ENCODE peak calls at places on chromosomes 6 and 20, in nine cellular contexts. D is choroid plexus epithelial cell; Z is GM13976; F is CD8-positive, alpha-beta T cell; J is adrenal gland; W is body of pancreas; H is keratinocyte; L is coronary artery; P is dorsolateral prefrontal cortex. Q is an unnamed sample.

GRCh38 chr20:59095140-59095539 is 52.6 kb upstream of the PRELID3B start:
- DNase-seq in J (no peak), F (no peak), L (no peak), W (no peak), P (no peak), Z (no peak), D (no peak), H (no peak), Q (no peak)

GRCh38 chr20:19423892-19424620 is 211.6 kb downstream of the SLC24A3 start:
- DNase-seq in F (no peak), L (no peak), J (no peak), W (no peak), P (no peak), H (no peak), D (no peak), Z (no peak), Q (no peak)

GRCh38 chr20:59683181-59683580 is 78.8 kb downstream of the PHACTR3 start:
- DNase-seq in H (no peak), L (no peak), J (no peak), P (no peak), D (no peak), F (no peak), Z (no peak), W (no peak), Q (no peak)

GRCh38 chr6:136784910-136785746 is 7.1 kb downstream of the MAP3K5 start:
- DNase-seq in Z (no peak), P (no peak), F (no peak), H (no peak), J (peak), L (no peak), D (peak), W (peak), Q (no peak)

GRCh38 chr6:21393426-21394165 is 200.0 kb upstream of the SOX4 start:
- DNase-seq in F (no peak), L (no peak), J (no peak), H (no peak), W (no peak), Z (no peak), P (no peak), D (no peak), Q (no peak)

GRCh38 chr6:10451828-10452509 is 37.1 kb upstream of the TFAP2A start:
- DNase-seq in F (no peak), L (no peak), D (peak), P (no peak), H (peak), W (no peak), J (no peak), Z (no peak), Q (no peak)

GRCh38 chr20:37276494-37277252 is 12.8 kb upstream of the MANBAL start:
- DNase-seq in Z (peak), H (no peak), W (peak), D (peak), J (peak), P (no peak), F (no peak), L (no peak), Q (peak)

GRCh38 chr6:93013054-93013453 is 406.3 kb downstream of the EPHA7 start:
- DNase-seq in P (no peak), F (no peak), J (no peak), H (no peak), W (no peak), Z (no peak), L (no peak), D (no peak), Q (no peak)

GRCh38 chr6:157787080-157787479 is 36.0 kb upstream of the SNX9 start:
- DNase-seq in F (no peak), H (no peak), W (peak), L (no peak), J (no peak), P (no peak), D (peak), Z (no peak), Q (no peak)

GRCh38 chr20:45963059-45964011 is 8.7 kb downstream of the ZNF335 start:
- DNase-seq in Z (no peak), L (no peak), F (no peak), W (no peak), J (no peak), H (no peak), P (peak), D (peak), Q (no peak)

GRCh38 chr20:38125157-38126056 is 39.7 kb downstream of the TGM2 start:
- DNase-seq in H (no peak), L (peak), J (peak), Z (no peak), W (peak), F (no peak), D (peak), P (no peak), Q (no peak)

GRCh38 chr20:50655325-50655880 is 35.9 kb downstream of the RIPOR3 start:
- DNase-seq in H (no peak), L (peak), D (peak), F (no peak), P (no peak), J (no peak), Z (no peak), W (no peak), Q (peak)

GRCh38 chr6:27100921-27101320 is 146.6 kb upstream of the PRSS16 start:
- DNase-seq in Z (no peak), H (no peak), J (no peak), F (no peak), D (no peak), L (no peak), P (no peak), W (no peak), Q (no peak)

GRCh38 chr6:22582806-22583205 is 13.4 kb downstream of the HDGFL1 start:
- DNase-seq in P (no peak), L (no peak), Z (no peak), D (peak), J (no peak), W (no peak), F (no peak), H (no peak), Q (no peak)

GRCh38 chr6:31706599-31706998 is at the start of gene LY6G6F:
- DNase-seq in P (no peak), Z (no peak), F (no peak), D (no peak), H (no peak), W (no peak), L (no peak), J (no peak), Q (no peak)

GRCh38 chr6:31701666-31702420 is 1.3 kb downstream of the ABHD16A start:
- DNase-seq in H (no peak), J (no peak), W (no peak), L (no peak), F (no peak), Z (no peak), P (no peak), D (peak), Q (no peak)

GRCh38 chr6:31700716-31701401 is 2.3 kb downstream of the ABHD16A start:
- DNase-seq in F (no peak), J (no peak), H (no peak), D (no peak), W (no peak), L (no peak), P (no peak), Z (no peak), Q (no peak)

GRCh38 chr6:31702421-31702818 is 704 bp downstream of the ABHD16A start:
- DNase-seq in D (no peak), P (no peak), W (no peak), F (no peak), Z (no peak), L (no peak), J (no peak), H (no peak), Q (no peak)

DNA sequence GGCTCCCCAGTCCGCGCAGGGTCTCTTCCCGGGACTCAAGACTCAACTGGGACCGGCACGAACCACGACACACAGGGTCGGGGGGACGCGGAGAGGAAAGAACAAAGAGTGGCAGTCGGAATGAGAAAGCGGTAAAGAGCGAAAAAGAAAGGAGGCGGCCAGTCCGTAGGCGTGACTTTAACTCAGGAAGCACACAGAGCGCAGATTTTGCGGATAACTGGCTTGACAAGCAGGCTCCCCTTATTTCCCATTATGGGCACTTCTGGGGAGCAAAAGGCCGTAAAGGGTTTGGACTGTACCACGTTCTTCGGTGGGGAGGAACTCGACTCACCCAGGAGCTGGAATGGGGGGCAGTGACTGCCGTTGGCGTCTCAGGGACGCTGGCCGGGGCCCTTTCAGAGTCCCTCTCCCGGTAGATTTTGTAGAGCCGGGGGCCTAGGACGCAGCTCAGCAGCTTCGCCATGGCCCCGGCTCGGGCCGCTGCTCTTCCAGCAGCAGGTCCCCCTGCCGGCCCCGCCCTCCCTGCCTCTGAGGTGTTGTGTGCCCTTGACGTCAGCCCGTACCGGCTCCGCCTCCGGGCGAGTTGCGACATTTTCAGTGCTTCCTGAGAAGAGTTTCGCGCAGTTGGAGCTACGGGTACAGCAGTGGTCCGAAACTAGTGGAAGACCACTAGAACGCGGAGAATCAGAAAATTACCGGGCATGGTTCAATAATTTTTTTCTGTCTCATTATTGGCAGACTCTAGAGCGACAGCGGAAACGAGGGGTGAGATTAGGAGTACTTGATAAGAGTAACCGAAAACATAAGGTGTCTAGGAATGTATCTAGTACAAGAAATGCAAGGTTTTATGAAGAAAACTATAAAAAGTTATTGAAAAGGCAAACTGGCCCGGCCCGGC is at the start of gene ABHD16A:
- DNase-seq in J (peak), P (peak), D (peak), F (peak), W (peak), Z (peak), L (peak), H (peak), Q (peak)
- TF ChIP-seq CTCF in J (peak), P (no peak), D (no peak), F (no peak), W (no peak), Z (no peak), L (no peak), H (no peak), Q (no peak)

GRCh38 chr20:40939667-40940066 is 89.0 kb upstream of the TOP1 start:
- DNase-seq in H (no peak), F (no peak), D (no peak), W (no peak), P (no peak), J (no peak), L (no peak), Z (no peak), Q (no peak)

GRCh38 chr20:40933758-40934157 is 94.9 kb upstream of the TOP1 start:
- DNase-seq in J (no peak), D (no peak), L (no peak), W (no peak), F (no peak), H (no peak), Z (no peak), P (no peak), Q (no peak)

GRCh38 chr20:40942015-40942414 is 86.6 kb upstream of the TOP1 start:
- DNase-seq in L (no peak), F (no peak), P (no peak), Z (no peak), J (no peak), W (no peak), D (no peak), H (no peak), Q (no peak)

GRCh38 chr20:40941023-40941655 is 87.5 kb upstream of the TOP1 start:
- DNase-seq in H (no peak), D (peak), J (no peak), F (no peak), W (no peak), L (no peak), P (no peak), Z (no peak), Q (no peak)

GRCh38 chr20:40938020-40938419 is 90.6 kb upstream of the TOP1 start:
- DNase-seq in J (no peak), W (no peak), F (no peak), H (no peak), P (no peak), D (no peak), Z (no peak), L (no peak), Q (no peak)
- TF ChIP-seq CTCF in J (no peak), W (no peak), F (no peak), H (no peak), P (no peak), D (peak), Z (no peak), L (no peak), Q (no peak)

DNA sequence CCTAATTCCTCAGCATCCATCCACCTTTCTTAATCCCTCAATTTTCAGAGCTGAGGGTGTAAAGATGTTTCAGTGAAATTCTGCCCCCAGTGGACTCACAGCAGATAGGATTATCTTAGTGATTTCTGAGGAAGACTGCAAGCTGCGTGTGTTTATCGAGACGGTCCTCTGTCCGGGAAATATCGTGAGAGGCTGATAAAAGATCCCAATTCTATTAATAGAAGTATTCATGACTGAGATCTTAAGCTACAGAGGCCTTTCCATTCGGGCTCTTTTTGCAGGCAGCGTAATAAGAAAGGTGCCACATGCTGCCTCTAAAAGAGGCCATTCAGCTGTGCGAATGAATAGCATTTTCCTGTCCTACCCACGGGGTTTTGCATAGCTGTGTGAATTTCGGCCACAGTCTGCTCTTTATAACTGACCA is 209.0 kb downstream of the ARHGAP18 start:
- DNase-seq in J (no peak), H (no peak), F (no peak), P (no peak), D (peak), W (no peak), L (no peak), Z (no peak), Q (no peak)
- TF ChIP-seq CTCF in J (no peak), H (peak), F (no peak), P (peak), D (peak), W (no peak), L (no peak), Z (peak), Q (peak)

GRCh38 chr6:69771158-69771906 is 25.5 kb downstream of the LMBRD1 start:
- DNase-seq in W (no peak), P (peak), H (no peak), F (no peak), Z (no peak), L (no peak), J (no peak), D (peak), Q (no peak)

GRCh38 chr6:69763763-69764162 is 33.0 kb downstream of the LMBRD1 start:
- DNase-seq in F (no peak), D (no peak), W (no peak), P (no peak), Z (no peak), H (no peak), J (no peak), L (no peak), Q (no peak)

DNA sequence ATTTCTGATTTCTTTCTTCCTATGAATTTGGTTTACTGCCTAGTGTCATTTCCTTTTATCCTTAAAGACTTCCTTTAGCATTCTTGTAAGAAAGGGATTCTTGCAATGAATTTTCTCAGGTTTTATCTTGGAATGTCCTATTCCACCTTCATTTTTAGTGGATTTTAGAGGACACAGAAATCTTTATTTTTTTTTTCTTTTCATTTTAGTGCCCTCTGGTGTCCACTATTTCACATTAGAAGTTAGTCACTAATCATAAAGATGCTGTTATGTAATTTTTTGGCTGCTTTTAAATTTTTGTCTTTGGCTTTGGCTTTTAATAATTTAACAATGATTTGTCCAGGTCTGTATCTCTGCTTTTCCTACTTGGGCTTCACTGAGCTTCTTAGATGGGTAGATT is 28.1 kb downstream of the LMBRD1 start:
- DNase-seq in F (no peak), W (no peak), D (peak), L (no peak), Z (no peak), P (no peak), H (no peak), J (no peak), Q (no peak)
- TF ChIP-seq CTCF in F (no peak), W (no peak), D (peak), L (no peak), Z (no peak), P (no peak), H (no peak), J (peak), Q (peak)

GRCh38 chr20:18032977-18033892 is 24.5 kb downstream of the OVOL2 start:
- DNase-seq in J (no peak), H (no peak), L (no peak), Z (no peak), F (no peak), D (no peak), P (no peak), W (no peak), Q (no peak)
- TF ChIP-seq CTCF in J (no peak), H (no peak), L (no peak), Z (no peak), F (no peak), D (peak), P (no peak), W (no peak), Q (no peak)

DNA sequence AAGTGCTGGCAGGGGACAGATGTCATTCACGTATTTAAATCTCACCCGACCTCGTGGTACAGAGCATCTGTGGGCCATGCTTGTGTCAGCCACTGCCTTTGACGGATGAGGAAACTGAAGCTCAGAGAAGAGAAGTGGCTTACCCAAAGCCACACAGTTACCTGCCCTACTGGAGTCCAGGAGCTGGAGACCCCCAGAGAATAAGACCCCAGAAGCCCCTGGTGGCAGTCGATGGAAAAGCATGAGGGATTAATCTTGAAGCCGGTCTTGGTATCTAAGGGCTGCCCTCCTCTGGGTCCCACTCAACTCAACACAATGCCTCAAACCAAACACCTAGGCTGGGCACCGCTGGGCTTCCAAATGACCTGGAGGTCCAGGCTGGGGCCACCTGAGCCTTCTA is 83.1 kb downstream of the GRM4 start:
- DNase-seq in F (no peak), D (no peak), Z (no peak), L (no peak), W (no peak), H (no peak), J (no peak), P (no peak), Q (no peak)
- TF ChIP-seq CTCF in F (no peak), D (peak), Z (no peak), L (no peak), W (no peak), H (peak), J (no peak), P (no peak), Q (no peak)

DNA sequence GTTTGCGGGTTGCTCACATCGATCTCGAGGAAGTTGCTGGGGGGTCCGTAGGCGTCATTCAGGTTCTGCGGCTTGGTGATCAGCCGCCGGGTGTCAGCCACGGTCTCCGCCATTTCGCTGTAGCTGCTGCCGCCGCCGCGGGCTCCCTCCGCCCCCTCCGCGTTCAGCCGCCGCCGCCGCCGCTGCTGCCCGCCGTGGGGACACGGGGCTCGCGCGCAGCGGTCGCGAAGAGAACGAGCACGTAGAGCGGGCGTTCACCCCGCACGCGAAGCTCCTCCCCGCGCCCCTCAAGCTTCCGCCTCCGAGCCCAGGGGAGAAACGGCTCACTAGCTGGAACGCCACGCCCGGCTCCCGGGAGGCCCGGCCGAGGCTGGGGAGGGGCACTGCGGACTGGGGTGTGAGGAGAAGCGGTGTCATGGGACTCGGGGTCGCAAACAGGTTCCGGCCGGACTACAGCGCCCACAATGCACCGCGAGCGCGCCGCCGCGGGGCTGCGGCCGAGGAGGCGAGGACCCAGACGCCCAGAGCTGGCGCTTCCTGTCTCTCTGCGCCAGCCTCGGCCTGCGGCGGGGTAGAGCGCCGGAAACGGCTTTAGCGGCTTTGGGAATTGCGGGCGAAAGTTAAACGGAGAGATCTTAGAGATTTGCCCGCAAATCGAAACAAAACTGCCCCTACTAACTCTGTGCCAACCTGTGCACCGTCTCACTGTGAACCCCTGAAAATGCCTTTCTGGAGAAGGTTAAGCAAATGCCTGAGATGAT is at the start of gene SNX3:
- DNase-seq in D (peak), W (peak), H (peak), J (peak), F (peak), L (peak), Z (peak), P (peak), Q (peak)
- TF ChIP-seq CTCF in D (peak), W (no peak), H (no peak), J (no peak), F (no peak), L (no peak), Z (no peak), P (no peak), Q (no peak)